ENCODE peak calls at places on chromosomes 12 and 14, in nine cellular contexts. A is left ventricle myocardium superior; Z is activated CD4-positive, alpha-beta T cell treated with anti-CD3 and anti-CD28 coated beads, Interleukin-2, amount 50 U/mL, for 1 hour; O is germinal center; R is Daoy; B is NCI-H1105; J is effector memory CD8-positive, alpha-beta T cell; C is upper lobe of left lung; K is iris pigment epithelial cell. Y is an unnamed sample.

GRCh38 chr14:77004711-77005460 is 23.6 kb downstream of the IRF2BPL start:
- DNase-seq in J (no peak), R (no peak), C (no peak), B (no peak), A (no peak), Z (no peak), O (no peak), K (no peak), Y (no peak)

GRCh38 chr14:35332517-35333346 is 40.5 kb downstream of the PSMA6 start:
- DNase-seq in R (peak; percentile 39), K (peak; percentile 24), J (peak; percentile 12), C (no peak), A (no peak), O (no peak), B (no peak), Z (no peak), Y (no peak)

GRCh38 chr12:95700316-95700785 is 90.2 kb downstream of the NTN4 start:
- DNase-seq in C (no peak), O (no peak), Z (no peak), R (peak; percentile 91), J (no peak), B (no peak), K (peak; percentile 59), A (no peak), Y (no peak)

GRCh38 chr12:88763536-88764100 is 183.3 kb upstream of the KITLG start:
- DNase-seq in Z (no peak), B (no peak), K (no peak), J (no peak), A (no peak), R (no peak), O (no peak), C (no peak), Y (no peak)

GRCh38 chr12:52382854-52383253 is 2.6 kb downstream of the KRT84 start:
- DNase-seq in O (no peak), B (no peak), K (no peak), C (no peak), Z (no peak), J (no peak), A (no peak), R (no peak), Y (no peak)

GRCh38 chr12:105214670-105215375 is 21.2 kb downstream of the APPL2 start:
- DNase-seq in O (no peak), A (no peak), Z (no peak), C (no peak), R (peak; percentile 69), J (no peak), B (peak; percentile 80), K (no peak), Y (no peak)

GRCh38 chr12:20007331-20007730 is 361.0 kb upstream of the PDE3A start:
- DNase-seq in Z (no peak), B (no peak), C (no peak), R (no peak), A (no peak), K (peak; percentile 62), J (no peak), O (no peak), Y (no peak)

GRCh38 chr14:51650721-51651387 is 856 bp upstream of the FRMD6 start:
- DNase-seq in K (no peak), C (no peak), O (no peak), B (no peak), Z (no peak), A (peak; percentile 35), J (no peak), R (peak; percentile 41), Y (peak; percentile 40)

GRCh38 chr12:119412811-119413794 is 78.6 kb downstream of the CCDC60 start:
- DNase-seq in C (no peak), O (peak; percentile 55), R (peak; percentile 57), J (peak; percentile 4), Z (peak; percentile 1), A (peak; percentile 63), K (peak; percentile 59), B (peak; percentile 48), Y (peak; percentile 50)

GRCh38 chr12:97854477-97854876 is 391.9 kb downstream of the RMST start:
- DNase-seq in J (no peak), A (no peak), B (no peak), O (no peak), C (no peak), K (no peak), Z (no peak), R (no peak), Y (no peak)

GRCh38 chr14:73739174-73739898 is 25.2 kb upstream of the PNMA1 start:
- DNase-seq in C (peak; percentile 77), J (no peak), R (no peak), O (no peak), Z (no peak), B (no peak), A (no peak), K (no peak), Y (no peak)

GRCh38 chr14:99628832-99629618 is 15.9 kb upstream of the HHIPL1 start:
- DNase-seq in B (peak; percentile 49), A (peak; percentile 88), K (peak; percentile 61), J (peak; percentile 60), R (peak; percentile 79), O (peak; percentile 81), Z (peak; percentile 57), C (peak; percentile 93), Y (peak; percentile 78)

GRCh38 chr12:124384299-124384894 is 89.5 kb downstream of the RFLNA start:
- DNase-seq in J (no peak), Z (no peak), O (no peak), A (no peak), C (peak; percentile 80), R (no peak), B (no peak), K (no peak), Y (no peak)

GRCh38 chr12:59122784-59123183 is 202.5 kb upstream of the LRIG3 start:
- DNase-seq in R (no peak), A (no peak), K (no peak), Z (no peak), B (no peak), J (no peak), C (no peak), O (no peak), Y (no peak)

GRCh38 chr12:127628655-127629054 is 638.3 kb upstream of the TMEM132C start:
- DNase-seq in O (no peak), C (no peak), K (peak; percentile 11), Z (no peak), J (no peak), R (peak; percentile 56), B (no peak), A (no peak), Y (no peak)

GRCh38 chr12:13097526-13097925 is 5.9 kb downstream of the GSG1 start:
- DNase-seq in R (peak; percentile 47), J (no peak), K (no peak), Z (no peak), C (no peak), B (no peak), O (no peak), A (peak; percentile 49), Y (peak; percentile 30)

GRCh38 chr12:22321620-22322019 is 12.9 kb downstream of the ST8SIA1 start:
- DNase-seq in K (peak; percentile 4), B (no peak), J (no peak), Z (peak; percentile 12), O (no peak), A (no peak), R (no peak), C (no peak), Y (no peak)

GRCh38 chr12:29041621-29042020 is 107.5 kb upstream of the FAR2 start:
- DNase-seq in O (no peak), K (peak; percentile 84), R (no peak), Z (no peak), C (no peak), B (no peak), A (no peak), J (no peak), Y (no peak)

GRCh38 chr12:130161261-130162231 is 718 bp upstream of the FZD10 start:
- DNase-seq in B (peak; percentile 9), Z (no peak), O (no peak), C (peak; percentile 87), K (peak; percentile 38), R (peak; percentile 61), A (peak; percentile 51), J (no peak), Y (peak; percentile 46)

GRCh38 chr12:102539651-102540553 is 59.5 kb upstream of the IGF1 start:
- DNase-seq in B (no peak), O (no peak), Z (no peak), J (no peak), C (no peak), K (peak; percentile 95), A (no peak), R (peak; percentile 91), Y (no peak)

GRCh38 chr12:124904306-124905098 is 9.9 kb downstream of the UBC start:
- DNase-seq in J (no peak), K (peak; percentile 94), O (no peak), B (no peak), Z (no peak), R (peak; percentile 92), C (no peak), A (peak; percentile 83), Y (peak; percentile 88)

GRCh38 chr14:99099051-99099787 is 172.8 kb downstream of the BCL11B start:
- DNase-seq in R (no peak), Z (no peak), B (no peak), J (no peak), C (peak; percentile 30), A (no peak), K (no peak), O (no peak), Y (no peak)

GRCh38 chr14:31592122-31592521 is 30.9 kb downstream of the NUBPL start:
- DNase-seq in C (no peak), K (no peak), A (no peak), O (no peak), J (no peak), B (no peak), Z (no peak), R (no peak), Y (no peak)